ENCODE peak calls at places on chromosome 12, in seven cellular contexts. One of them, this sample, is unnamed.

GRCh38 chr12:62484234-62484633 is 17.6 kb downstream of the MON2 start:
- DNase-seq in ELR: peak
- DNase-seq in uterus: no peak
- DNase-seq in left ventricle myocardium superior: no peak
- DNase-seq in activated CD8-positive, alpha-beta memory T cell treated with anti-CD3 and anti-CD28 coated beads, Interleukin-2, amount 50 U/mL, for 4 hours: no peak
- DNase-seq in stimulated activated CD4-positive, alpha-beta T cell treated with anti-CD3 and anti-CD28 coated beads, Interleukin-12 subunit alpha, Interleukin-12 subunit beta, amount 100 ng/mL, for 4 hours: no peak
- DNase-seq in HT1080: no peak
- DNase-seq in this sample: no peak

GRCh38 chr12:41967668-41968649 is 176.7 kb downstream of the GXYLT1 start:
- DNase-seq in ELR: no peak
- DNase-seq in uterus: no peak
- DNase-seq in left ventricle myocardium superior: no peak
- DNase-seq in activated CD8-positive, alpha-beta memory T cell treated with anti-CD3 and anti-CD28 coated beads, Interleukin-2, amount 50 U/mL, for 4 hours: no peak
- DNase-seq in stimulated activated CD4-positive, alpha-beta T cell treated with anti-CD3 and anti-CD28 coated beads, Interleukin-12 subunit alpha, Interleukin-12 subunit beta, amount 100 ng/mL, for 4 hours: no peak
- DNase-seq in HT1080: peak
- DNase-seq in this sample: peak

GRCh38 chr12:93946542-93947150 is 201.7 kb upstream of the PLXNC1 start:
- DNase-seq in ELR: peak
- DNase-seq in uterus: no peak
- DNase-seq in left ventricle myocardium superior: no peak
- DNase-seq in activated CD8-positive, alpha-beta memory T cell treated with anti-CD3 and anti-CD28 coated beads, Interleukin-2, amount 50 U/mL, for 4 hours: no peak
- DNase-seq in stimulated activated CD4-positive, alpha-beta T cell treated with anti-CD3 and anti-CD28 coated beads, Interleukin-12 subunit alpha, Interleukin-12 subunit beta, amount 100 ng/mL, for 4 hours: no peak
- DNase-seq in HT1080: peak
- DNase-seq in this sample: no peak

GRCh38 chr12:57719777-57720605 is 18.6 kb downstream of the AGAP2 start:
- DNase-seq in ELR: no peak
- DNase-seq in uterus: no peak
- DNase-seq in left ventricle myocardium superior: no peak
- DNase-seq in activated CD8-positive, alpha-beta memory T cell treated with anti-CD3 and anti-CD28 coated beads, Interleukin-2, amount 50 U/mL, for 4 hours: no peak
- DNase-seq in stimulated activated CD4-positive, alpha-beta T cell treated with anti-CD3 and anti-CD28 coated beads, Interleukin-12 subunit alpha, Interleukin-12 subunit beta, amount 100 ng/mL, for 4 hours: no peak
- DNase-seq in HT1080: no peak
- DNase-seq in this sample: no peak

GRCh38 chr12:127205781-127206535 is 1061.0 kb upstream of the TMEM132C start:
- DNase-seq in ELR: no peak
- DNase-seq in uterus: no peak
- DNase-seq in left ventricle myocardium superior: no peak
- DNase-seq in activated CD8-positive, alpha-beta memory T cell treated with anti-CD3 and anti-CD28 coated beads, Interleukin-2, amount 50 U/mL, for 4 hours: no peak
- DNase-seq in stimulated activated CD4-positive, alpha-beta T cell treated with anti-CD3 and anti-CD28 coated beads, Interleukin-12 subunit alpha, Interleukin-12 subunit beta, amount 100 ng/mL, for 4 hours: no peak
- DNase-seq in HT1080: no peak
- DNase-seq in this sample: peak

GRCh38 chr12:123055281-123055766 is 74.8 kb downstream of the ARL6IP4 start:
- DNase-seq in ELR: no peak
- DNase-seq in uterus: no peak
- DNase-seq in left ventricle myocardium superior: peak
- DNase-seq in activated CD8-positive, alpha-beta memory T cell treated with anti-CD3 and anti-CD28 coated beads, Interleukin-2, amount 50 U/mL, for 4 hours: no peak
- DNase-seq in stimulated activated CD4-positive, alpha-beta T cell treated with anti-CD3 and anti-CD28 coated beads, Interleukin-12 subunit alpha, Interleukin-12 subunit beta, amount 100 ng/mL, for 4 hours: no peak
- DNase-seq in HT1080: no peak
- DNase-seq in this sample: no peak

GRCh38 chr12:68001486-68002466 is 12.5 kb downstream of the IFNG-AS1 start:
- DNase-seq in ELR: peak
- DNase-seq in uterus: no peak
- DNase-seq in left ventricle myocardium superior: no peak
- DNase-seq in activated CD8-positive, alpha-beta memory T cell treated with anti-CD3 and anti-CD28 coated beads, Interleukin-2, amount 50 U/mL, for 4 hours: no peak
- DNase-seq in stimulated activated CD4-positive, alpha-beta T cell treated with anti-CD3 and anti-CD28 coated beads, Interleukin-12 subunit alpha, Interleukin-12 subunit beta, amount 100 ng/mL, for 4 hours: no peak
- DNase-seq in HT1080: peak
- DNase-seq in this sample: peak

GRCh38 chr12:107564946-107565345 is 120.7 kb upstream of the PWP1 start:
- DNase-seq in ELR: peak
- DNase-seq in uterus: no peak
- DNase-seq in left ventricle myocardium superior: no peak
- DNase-seq in activated CD8-positive, alpha-beta memory T cell treated with anti-CD3 and anti-CD28 coated beads, Interleukin-2, amount 50 U/mL, for 4 hours: no peak
- DNase-seq in stimulated activated CD4-positive, alpha-beta T cell treated with anti-CD3 and anti-CD28 coated beads, Interleukin-12 subunit alpha, Interleukin-12 subunit beta, amount 100 ng/mL, for 4 hours: no peak
- DNase-seq in HT1080: peak
- DNase-seq in this sample: peak

GRCh38 chr12:114834621-114835020 is 150.6 kb upstream of the TBX3 start:
- DNase-seq in ELR: peak
- DNase-seq in uterus: no peak
- DNase-seq in left ventricle myocardium superior: no peak
- DNase-seq in activated CD8-positive, alpha-beta memory T cell treated with anti-CD3 and anti-CD28 coated beads, Interleukin-2, amount 50 U/mL, for 4 hours: no peak
- DNase-seq in stimulated activated CD4-positive, alpha-beta T cell treated with anti-CD3 and anti-CD28 coated beads, Interleukin-12 subunit alpha, Interleukin-12 subunit beta, amount 100 ng/mL, for 4 hours: no peak
- DNase-seq in HT1080: peak
- DNase-seq in this sample: no peak

GRCh38 chr12:911191-911826 is 38.2 kb downstream of the RAD52 start:
- DNase-seq in ELR: no peak
- DNase-seq in uterus: no peak
- DNase-seq in left ventricle myocardium superior: no peak
- DNase-seq in activated CD8-positive, alpha-beta memory T cell treated with anti-CD3 and anti-CD28 coated beads, Interleukin-2, amount 50 U/mL, for 4 hours: no peak
- DNase-seq in stimulated activated CD4-positive, alpha-beta T cell treated with anti-CD3 and anti-CD28 coated beads, Interleukin-12 subunit alpha, Interleukin-12 subunit beta, amount 100 ng/mL, for 4 hours: no peak
- DNase-seq in HT1080: no peak
- DNase-seq in this sample: no peak

GRCh38 chr12:56590237-56590830 is 39.8 kb downstream of the BAZ2A start:
- DNase-seq in ELR: peak
- DNase-seq in uterus: no peak
- DNase-seq in left ventricle myocardium superior: no peak
- DNase-seq in activated CD8-positive, alpha-beta memory T cell treated with anti-CD3 and anti-CD28 coated beads, Interleukin-2, amount 50 U/mL, for 4 hours: no peak
- DNase-seq in stimulated activated CD4-positive, alpha-beta T cell treated with anti-CD3 and anti-CD28 coated beads, Interleukin-12 subunit alpha, Interleukin-12 subunit beta, amount 100 ng/mL, for 4 hours: no peak
- DNase-seq in HT1080: peak
- DNase-seq in this sample: no peak

GRCh38 chr12:1794440-1795090 is 25.8 kb upstream of the LRTM2 start:
- DNase-seq in ELR: no peak
- DNase-seq in uterus: no peak
- DNase-seq in left ventricle myocardium superior: no peak
- DNase-seq in activated CD8-positive, alpha-beta memory T cell treated with anti-CD3 and anti-CD28 coated beads, Interleukin-2, amount 50 U/mL, for 4 hours: no peak
- DNase-seq in stimulated activated CD4-positive, alpha-beta T cell treated with anti-CD3 and anti-CD28 coated beads, Interleukin-12 subunit alpha, Interleukin-12 subunit beta, amount 100 ng/mL, for 4 hours: no peak
- DNase-seq in HT1080: no peak
- DNase-seq in this sample: no peak

GRCh38 chr12:119589634-119590033 is 3.9 kb upstream of the TMEM233 start:
- DNase-seq in ELR: no peak
- DNase-seq in uterus: no peak
- DNase-seq in left ventricle myocardium superior: no peak
- DNase-seq in activated CD8-positive, alpha-beta memory T cell treated with anti-CD3 and anti-CD28 coated beads, Interleukin-2, amount 50 U/mL, for 4 hours: no peak
- DNase-seq in stimulated activated CD4-positive, alpha-beta T cell treated with anti-CD3 and anti-CD28 coated beads, Interleukin-12 subunit alpha, Interleukin-12 subunit beta, amount 100 ng/mL, for 4 hours: no peak
- DNase-seq in HT1080: no peak
- DNase-seq in this sample: no peak

GRCh38 chr12:93638095-93638494 is 39.1 kb upstream of the CRADD start:
- DNase-seq in ELR: peak
- DNase-seq in uterus: no peak
- DNase-seq in left ventricle myocardium superior: no peak
- DNase-seq in activated CD8-positive, alpha-beta memory T cell treated with anti-CD3 and anti-CD28 coated beads, Interleukin-2, amount 50 U/mL, for 4 hours: no peak
- DNase-seq in stimulated activated CD4-positive, alpha-beta T cell treated with anti-CD3 and anti-CD28 coated beads, Interleukin-12 subunit alpha, Interleukin-12 subunit beta, amount 100 ng/mL, for 4 hours: no peak
- DNase-seq in HT1080: no peak
- DNase-seq in this sample: no peak

GRCh38 chr12:94553130-94553519 is 93.5 kb upstream of the CEP83 start:
- DNase-seq in ELR: peak
- DNase-seq in uterus: no peak
- DNase-seq in left ventricle myocardium superior: no peak
- DNase-seq in activated CD8-positive, alpha-beta memory T cell treated with anti-CD3 and anti-CD28 coated beads, Interleukin-2, amount 50 U/mL, for 4 hours: no peak
- DNase-seq in stimulated activated CD4-positive, alpha-beta T cell treated with anti-CD3 and anti-CD28 coated beads, Interleukin-12 subunit alpha, Interleukin-12 subunit beta, amount 100 ng/mL, for 4 hours: no peak
- DNase-seq in HT1080: peak
- DNase-seq in this sample: peak

GRCh38 chr12:88529531-88530488 is 50.5 kb downstream of the KITLG start:
- DNase-seq in ELR: no peak
- DNase-seq in uterus: no peak
- DNase-seq in left ventricle myocardium superior: no peak
- DNase-seq in activated CD8-positive, alpha-beta memory T cell treated with anti-CD3 and anti-CD28 coated beads, Interleukin-2, amount 50 U/mL, for 4 hours: no peak
- DNase-seq in stimulated activated CD4-positive, alpha-beta T cell treated with anti-CD3 and anti-CD28 coated beads, Interleukin-12 subunit alpha, Interleukin-12 subunit beta, amount 100 ng/mL, for 4 hours: no peak
- DNase-seq in HT1080: no peak
- DNase-seq in this sample: no peak

GRCh38 chr12:132208153-132208823 is 64.0 kb downstream of the NOC4L start:
- DNase-seq in ELR: no peak
- DNase-seq in uterus: no peak
- DNase-seq in left ventricle myocardium superior: no peak
- DNase-seq in activated CD8-positive, alpha-beta memory T cell treated with anti-CD3 and anti-CD28 coated beads, Interleukin-2, amount 50 U/mL, for 4 hours: no peak
- DNase-seq in stimulated activated CD4-positive, alpha-beta T cell treated with anti-CD3 and anti-CD28 coated beads, Interleukin-12 subunit alpha, Interleukin-12 subunit beta, amount 100 ng/mL, for 4 hours: no peak
- DNase-seq in HT1080: no peak
- DNase-seq in this sample: no peak

GRCh38 chr12:3342051-3342450 is 149.0 kb upstream of the PRMT8 start:
- DNase-seq in ELR: peak
- DNase-seq in uterus: no peak
- DNase-seq in left ventricle myocardium superior: peak
- DNase-seq in activated CD8-positive, alpha-beta memory T cell treated with anti-CD3 and anti-CD28 coated beads, Interleukin-2, amount 50 U/mL, for 4 hours: no peak
- DNase-seq in stimulated activated CD4-positive, alpha-beta T cell treated with anti-CD3 and anti-CD28 coated beads, Interleukin-12 subunit alpha, Interleukin-12 subunit beta, amount 100 ng/mL, for 4 hours: no peak
- DNase-seq in HT1080: peak
- DNase-seq in this sample: no peak

GRCh38 chr12:101906226-101906625 is 28.8 kb downstream of the DRAM1 start:
- DNase-seq in ELR: no peak
- DNase-seq in uterus: no peak
- DNase-seq in left ventricle myocardium superior: no peak
- DNase-seq in activated CD8-positive, alpha-beta memory T cell treated with anti-CD3 and anti-CD28 coated beads, Interleukin-2, amount 50 U/mL, for 4 hours: no peak
- DNase-seq in stimulated activated CD4-positive, alpha-beta T cell treated with anti-CD3 and anti-CD28 coated beads, Interleukin-12 subunit alpha, Interleukin-12 subunit beta, amount 100 ng/mL, for 4 hours: no peak
- DNase-seq in HT1080: no peak
- DNase-seq in this sample: no peak

GRCh38 chr12:110704750-110705149 is 15.8 kb upstream of the HVCN1 start:
- DNase-seq in ELR: peak
- DNase-seq in uterus: no peak
- DNase-seq in left ventricle myocardium superior: no peak
- DNase-seq in activated CD8-positive, alpha-beta memory T cell treated with anti-CD3 and anti-CD28 coated beads, Interleukin-2, amount 50 U/mL, for 4 hours: no peak
- DNase-seq in stimulated activated CD4-positive, alpha-beta T cell treated with anti-CD3 and anti-CD28 coated beads, Interleukin-12 subunit alpha, Interleukin-12 subunit beta, amount 100 ng/mL, for 4 hours: no peak
- DNase-seq in HT1080: no peak
- DNase-seq in this sample: no peak

GRCh38 chr12:26488339-26488738 is 293.0 kb downstream of the SSPN start:
- DNase-seq in ELR: no peak
- DNase-seq in uterus: no peak
- DNase-seq in left ventricle myocardium superior: no peak
- DNase-seq in activated CD8-positive, alpha-beta memory T cell treated with anti-CD3 and anti-CD28 coated beads, Interleukin-2, amount 50 U/mL, for 4 hours: no peak
- DNase-seq in stimulated activated CD4-positive, alpha-beta T cell treated with anti-CD3 and anti-CD28 coated beads, Interleukin-12 subunit alpha, Interleukin-12 subunit beta, amount 100 ng/mL, for 4 hours: no peak
- DNase-seq in HT1080: no peak
- DNase-seq in this sample: no peak

GRCh38 chr12:45637706-45638105 is 91.8 kb upstream of the ARID2 start:
- DNase-seq in ELR: peak
- DNase-seq in uterus: no peak
- DNase-seq in left ventricle myocardium superior: no peak
- DNase-seq in activated CD8-positive, alpha-beta memory T cell treated with anti-CD3 and anti-CD28 coated beads, Interleukin-2, amount 50 U/mL, for 4 hours: no peak
- DNase-seq in stimulated activated CD4-positive, alpha-beta T cell treated with anti-CD3 and anti-CD28 coated beads, Interleukin-12 subunit alpha, Interleukin-12 subunit beta, amount 100 ng/mL, for 4 hours: no peak
- DNase-seq in HT1080: peak
- DNase-seq in this sample: no peak

GRCh38 chr12:132788375-132789098 is 26.9 kb upstream of the ANKLE2 start:
- DNase-seq in ELR: peak
- DNase-seq in uterus: no peak
- DNase-seq in left ventricle myocardium superior: no peak
- DNase-seq in activated CD8-positive, alpha-beta memory T cell treated with anti-CD3 and anti-CD28 coated beads, Interleukin-2, amount 50 U/mL, for 4 hours: no peak
- DNase-seq in stimulated activated CD4-positive, alpha-beta T cell treated with anti-CD3 and anti-CD28 coated beads, Interleukin-12 subunit alpha, Interleukin-12 subunit beta, amount 100 ng/mL, for 4 hours: no peak
- DNase-seq in HT1080: no peak
- DNase-seq in this sample: no peak